ENCODE peak calls at places on chromosome 17, in seven cellular contexts. L is psoas muscle, W is breast epithelium, F is adrenal gland, X is body of pancreas, M is ascending aorta, H is heart right ventricle. Y is an unnamed sample. For H3K4me1, the result is how much of the 10 kb centered on the place peaks cover.

GRCh38 chr17:68910789-68911431 is 44.3 kb downstream of the ABCA8 start:
- DNase-seq in L (no peak), X (no peak), M (no peak), H (no peak), F (no peak), W (no peak), Y (no peak)

GRCh38 chr17:76193616-76194015 is 46.7 kb downstream of the RNF157 start:
- DNase-seq in H (no peak), W (no peak), F (no peak), L (no peak), M (no peak), X (no peak), Y (no peak)

GRCh38 chr17:55930291-55930809 is 179.5 kb downstream of the PCTP start:
- DNase-seq in L (no peak), W (no peak), M (no peak), X (no peak), H (no peak), F (no peak), Y (no peak)

GRCh38 chr17:75892556-75893224 is 4.1 kb downstream of the TRIM65 start:
- DNase-seq in M (no peak), X (no peak), W (no peak), L (no peak), H (no peak), F (no peak), Y (no peak)

GRCh38 chr17:74012465-74012864 is 191.0 kb upstream of the RPL38 start:
- DNase-seq in H (no peak), M (no peak), W (no peak), X (no peak), F (no peak), L (no peak), Y (no peak)

GRCh38 chr17:67364847-67365761 is 1.3 kb downstream of the PSMD12 start:
- DNase-seq in F (peak), W (no peak), M (no peak), H (no peak), L (peak), X (no peak), Y (no peak)

GRCh38 chr17:76659928-76660614 is 16.5 kb upstream of the ST6GALNAC1 start:
- DNase-seq in L (no peak), H (no peak), W (no peak), X (no peak), F (peak), M (no peak), Y (peak)

GRCh38 chr17:77466140-77466539 is 325.4 kb downstream of the SEC14L1 start:
- DNase-seq in L (no peak), F (no peak), M (no peak), W (no peak), H (no peak), X (no peak), Y (no peak)

GRCh38 chr17:79905832-79906231 is 66.6 kb upstream of the CBX4 start:
- DNase-seq in W (no peak), F (no peak), L (no peak), H (no peak), X (no peak), M (no peak), Y (no peak)

GRCh38 chr17:10907370-10907769 is 69.5 kb upstream of the PIRT start:
- DNase-seq in M (no peak), W (no peak), H (peak), L (peak), F (no peak), X (no peak), Y (no peak)

GRCh38 chr17:50196826-50197225 is 4.6 kb downstream of the COL1A1 start:
- DNase-seq in M (no peak), W (no peak), X (no peak), F (no peak), H (no peak), L (peak), Y (no peak)

GRCh38 chr17:80441133-80441578 is 26.2 kb downstream of the ENDOV start:
- DNase-seq in X (no peak), L (peak), W (no peak), M (no peak), H (peak), F (peak), Y (no peak)

GRCh38 chr17:41547921-41548843 is 20.1 kb upstream of the KRT19 start:
- DNase-seq in X (peak), F (peak), H (peak), M (peak), L (peak), W (peak), Y (peak)

GRCh38 chr17:81065500-81065899 is 30.5 kb downstream of the BAIAP2 start:
- DNase-seq in X (no peak), M (no peak), L (no peak), H (no peak), W (no peak), F (no peak), Y (no peak)

GRCh38 chr17:76077582-76078110 is 1.3 kb upstream of the ZACN start:
- DNase-seq in X (peak), F (no peak), M (no peak), L (no peak), W (no peak), H (no peak), Y (no peak)

GRCh38 chr17:58527949-58528348 is 13.5 kb upstream of the MTMR4 start:
- DNase-seq in W (no peak), L (no peak), F (peak), M (no peak), X (no peak), H (no peak), Y (no peak)

GRCh38 chr17:74446551-74447500 is 14.9 kb downstream of the GPRC5C start:
- DNase-seq in X (peak), H (peak), M (peak), L (peak), F (peak), W (peak), Y (no peak)

GRCh38 chr17:80647746-80648145 is 103.1 kb downstream of the RPTOR start:
- DNase-seq in H (no peak), L (no peak), M (no peak), F (no peak), X (no peak), W (no peak), Y (no peak)

GRCh38 chr17:42270175-42270545 is 6.0 kb downstream of the STAT5B start:
- DNase-seq in X (no peak), L (no peak), M (no peak), H (no peak), W (no peak), F (no peak), Y (no peak)

GRCh38 chr17:10149573-10150399 is 48.6 kb downstream of the GAS7 start:
- DNase-seq in W (no peak), L (no peak), X (no peak), M (no peak), H (no peak), F (peak), Y (no peak)

GRCh38 chr17:73142763-73143395 is 21.9 kb upstream of the SSTR2 start:
- DNase-seq in W (no peak), F (peak), X (no peak), M (no peak), H (no peak), L (no peak), Y (no peak)

GRCh38 chr17:17077861-17078732 is 35.8 kb downstream of the MPRIP start:
- DNase-seq in W (no peak), H (no peak), L (no peak), X (peak), M (no peak), F (peak), Y (peak)

GRCh38 chr17:5131146-5131715 is 15.4 kb downstream of the USP6 start:
- DNase-seq in M (no peak), H (no peak), L (no peak), X (no peak), F (no peak), W (no peak), Y (no peak)

GRCh38 chr17:50904522-50905459 is 38.6 kb upstream of the TOB1 start:
- DNase-seq in H (no peak), M (no peak), L (peak), W (peak), X (peak), F (no peak), Y (peak)

GRCh38 chr17:59963738-59964454 is 644 bp downstream of the RNFT1 start:
- DNase-seq in X (peak), F (peak), L (peak), M (no peak), H (peak), W (peak), Y (peak)

GRCh38 chr17:77049440-77049839 is 91.3 kb upstream of the SEC14L1 start:
- DNase-seq in M (no peak), X (no peak), L (no peak), F (no peak), H (no peak), W (no peak), Y (no peak)

GRCh38 chr17:7716901-7717755 is at the start of gene DNAH2:
- DNase-seq in M (peak), X (peak), F (peak), H (peak), W (peak), L (peak), Y (peak)
- TF ChIP-seq CTCF in M (peak), X (peak), F (peak), H (peak), W (peak), L (peak), Y (peak)

GRCh38 chr17:78559024-78559423 is 18.2 kb downstream of the DNAH17 start:
- DNase-seq in M (no peak), X (no peak), W (no peak), F (no peak), L (no peak), H (no peak), Y (no peak)
- H3K4me3 ChIP-seq in M (no peak), X (no peak), W (no peak), F (no peak), L (no peak), H (no peak), Y (no peak)

GRCh38 chr17:57201481-57201880 is 54.8 kb upstream of the MSI2 start:
- DNase-seq in X (no peak), F (no peak), L (no peak), W (no peak), H (no peak), M (no peak), Y (no peak)

GRCh38 chr17:57197672-57198071 is 58.7 kb upstream of the MSI2 start:
- DNase-seq in M (no peak), L (no peak), H (no peak), X (no peak), W (no peak), F (no peak), Y (no peak)

DNA sequence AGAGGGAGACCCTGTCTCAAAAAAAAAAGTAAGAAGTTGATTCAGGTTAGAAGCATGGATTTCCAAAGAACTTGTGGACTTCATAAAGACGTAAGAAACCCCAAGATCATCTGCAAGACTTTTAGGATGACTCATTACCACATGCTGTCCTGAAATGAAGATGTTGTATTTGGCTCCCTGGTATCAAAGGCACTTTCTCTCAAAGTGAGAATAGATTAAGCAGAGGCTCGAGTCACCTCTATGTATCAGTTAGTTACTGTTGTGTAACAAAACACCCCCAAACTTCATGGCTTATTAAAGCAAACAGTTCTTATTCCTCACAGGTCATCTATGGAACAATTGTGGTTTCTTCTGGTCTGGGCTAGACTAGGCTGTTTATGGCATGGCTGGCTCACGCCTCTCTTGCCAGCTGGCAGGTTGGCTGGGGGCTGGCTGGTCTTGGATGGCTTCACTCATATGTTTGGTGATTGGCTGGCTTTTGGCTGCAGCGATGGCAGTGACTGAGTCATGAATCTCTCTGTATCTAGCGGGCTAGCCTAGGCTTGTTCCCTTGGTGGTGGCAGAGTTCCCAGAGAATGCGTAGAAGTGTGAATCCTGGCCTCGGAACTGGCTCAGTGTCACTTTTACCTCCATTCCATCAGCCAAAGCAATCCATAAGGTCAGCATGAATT is 60.4 kb upstream of the MSI2 start:
- DNase-seq in H (no peak), M (no peak), X (no peak), W (peak), L (no peak), F (peak), Y (no peak)
- H3K4me1 ChIP-seq in H (under half), M (under half), X (under half), W (under half), L (under half), F (under half), Y (under half)

GRCh38 chr17:14004927-14005630 is 64.2 kb upstream of the COX10 start:
- DNase-seq in H (no peak), F (no peak), W (no peak), X (no peak), L (no peak), M (no peak), Y (no peak)

GRCh38 chr17:14011740-14012405 is 57.4 kb upstream of the COX10 start:
- DNase-seq in X (peak), M (no peak), W (no peak), H (peak), F (peak), L (no peak), Y (no peak)

GRCh38 chr17:14010999-14011692 is 58.2 kb upstream of the COX10 start:
- DNase-seq in L (no peak), X (no peak), W (no peak), M (no peak), H (no peak), F (no peak), Y (no peak)

GRCh38 chr17:14006249-14006942 is 62.9 kb upstream of the COX10 start:
- DNase-seq in H (no peak), X (no peak), F (no peak), M (no peak), W (no peak), L (no peak), Y (no peak)

GRCh38 chr17:14007951-14008350 is 61.4 kb upstream of the COX10 start:
- DNase-seq in H (no peak), L (no peak), M (no peak), X (no peak), F (no peak), W (no peak), Y (no peak)
- TF ChIP-seq CTCF in H (no peak), L (no peak), M (no peak), X (no peak), F (no peak), W (no peak), Y (no peak)

GRCh38 chr17:1461193-1461944 is 5.3 kb upstream of the CRK start:
- DNase-seq in M (no peak), X (no peak), F (peak), W (no peak), H (no peak), L (no peak), Y (no peak)
- H3K4me3 ChIP-seq in M (no peak), X (no peak), F (no peak), W (no peak), H (no peak), L (no peak), Y (no peak)

GRCh38 chr17:40515491-40516041 is 14.1 kb upstream of the TNS4 start:
- DNase-seq in H (no peak), X (no peak), W (no peak), L (no peak), M (no peak), F (no peak), Y (no peak)
- H3K4me1 ChIP-seq in H (under half), X (under half), W (under half), L (under half), M (under half), F (under half), Y (under half)

DNA sequence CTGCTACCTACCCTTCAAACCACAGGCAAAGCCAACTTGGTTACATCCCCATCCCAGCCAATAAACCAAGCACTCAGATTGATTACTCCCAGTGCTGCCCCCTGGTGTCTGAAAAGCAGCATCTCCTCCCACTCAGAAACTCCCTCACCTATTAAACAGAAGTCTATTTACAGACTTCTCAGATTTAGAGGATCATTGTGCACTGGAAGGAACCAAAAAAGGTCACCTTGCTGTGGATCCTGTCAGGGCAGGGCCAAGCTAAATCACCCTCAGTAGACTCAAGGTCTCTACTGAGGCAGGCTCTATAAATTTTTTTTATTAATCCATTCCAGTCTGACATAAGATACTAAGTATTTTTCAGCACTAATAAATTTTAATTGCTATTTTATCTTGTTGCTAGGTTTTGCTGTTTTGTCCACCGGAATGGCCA is 17.6 kb downstream of the HIGD1B start:
- DNase-seq in L (peak), H (peak), W (peak), X (peak), F (peak), M (no peak), Y (peak)
- TF ChIP-seq CTCF in L (peak), H (peak), W (peak), X (peak), F (peak), M (peak), Y (peak)

GRCh38 chr17:28317965-28318758 is 838 bp upstream of the TMEM97 start:
- DNase-seq in M (no peak), X (no peak), H (no peak), W (no peak), F (no peak), L (no peak), Y (no peak)

GRCh38 chr17:28324272-28324745 is 5.3 kb downstream of the TMEM97 start:
- DNase-seq in L (no peak), F (no peak), H (no peak), M (no peak), X (peak), W (no peak), Y (no peak)

GRCh38 chr17:28317099-28317964 is 1.7 kb upstream of the TMEM97 start:
- DNase-seq in X (no peak), H (no peak), W (no peak), M (no peak), F (no peak), L (no peak), Y (no peak)

GRCh38 chr17:28318759-28319660 is at the start of gene TMEM97:
- DNase-seq in X (peak), F (peak), H (peak), W (peak), L (peak), M (peak), Y (peak)

GRCh38 chr17:28320215-28321061 is 1.4 kb downstream of the TMEM97 start:
- DNase-seq in X (no peak), H (no peak), W (no peak), L (no peak), F (no peak), M (no peak), Y (no peak)
- H3K4me3 ChIP-seq in X (peak), H (no peak), W (no peak), L (peak), F (no peak), M (no peak), Y (no peak)

GRCh38 chr17:29178750-29179231 is 1.4 kb downstream of the MYO18A start:
- DNase-seq in L (no peak), W (no peak), F (no peak), H (no peak), M (no peak), X (peak), Y (peak)
- H3K4me1 ChIP-seq in L (under half), W (under half), F (under half), H (half or more), M (under half), X (under half), Y (under half)